ENCODE peak calls at places on chromosomes 13 and 19, in five cellular contexts. One of them, this sample, is unnamed.

GRCh38 chr13:33111414-33112110 is 95.3 kb downstream of the KL start:
- DNase-seq in breast epithelium: no peak
- DNase-seq in tibial nerve: no peak
- DNase-seq in neural crest cell: no peak
- DNase-seq in Calu3: no peak
- DNase-seq in this sample: no peak

GRCh38 chr13:104594801-104595200 is 1528.6 kb upstream of the SLC10A2 start:
- DNase-seq in breast epithelium: no peak
- DNase-seq in tibial nerve: no peak
- DNase-seq in neural crest cell: no peak
- DNase-seq in Calu3: no peak
- DNase-seq in this sample: no peak

GRCh38 chr19:10503002-10503789 is at the start of gene KEAP1:
- DNase-seq in breast epithelium: no peak
- DNase-seq in tibial nerve: no peak
- DNase-seq in neural crest cell: peak; percentile 41
- DNase-seq in Calu3: peak; percentile 49
- DNase-seq in this sample: no peak

GRCh38 chr13:88751994-88752393 is 1080.8 kb downstream of the SLITRK5 start:
- DNase-seq in breast epithelium: no peak
- DNase-seq in tibial nerve: no peak
- DNase-seq in neural crest cell: no peak
- DNase-seq in Calu3: no peak
- DNase-seq in this sample: no peak

GRCh38 chr13:67140006-67140405 is 90.1 kb downstream of the PCDH9 start:
- DNase-seq in breast epithelium: no peak
- DNase-seq in tibial nerve: no peak
- DNase-seq in neural crest cell: no peak
- DNase-seq in Calu3: no peak
- DNase-seq in this sample: no peak

GRCh38 chr13:32881074-32881791 is 135.0 kb upstream of the KL start:
- DNase-seq in breast epithelium: no peak
- DNase-seq in tibial nerve: no peak
- DNase-seq in neural crest cell: no peak
- DNase-seq in Calu3: no peak
- DNase-seq in this sample: no peak

GRCh38 chr19:8615813-8616596 is 5.5 kb upstream of the ADAMTS10 start:
- DNase-seq in breast epithelium: no peak
- DNase-seq in tibial nerve: peak; percentile 36
- DNase-seq in neural crest cell: peak; percentile 75
- DNase-seq in Calu3: peak; percentile 61
- DNase-seq in this sample: peak; percentile 33

GRCh38 chr13:45321230-45321629 is 19.8 kb downstream of the TPT1 start:
- DNase-seq in breast epithelium: no peak
- DNase-seq in tibial nerve: no peak
- DNase-seq in neural crest cell: no peak
- DNase-seq in Calu3: no peak
- DNase-seq in this sample: no peak

GRCh38 chr19:43780706-43781525 is at the start of gene KCNN4:
- DNase-seq in breast epithelium: no peak
- DNase-seq in tibial nerve: no peak
- DNase-seq in neural crest cell: no peak
- DNase-seq in Calu3: peak; percentile 79
- DNase-seq in this sample: no peak

GRCh38 chr13:25874907-25875306 is 176.9 kb downstream of the SHISA2 start:
- DNase-seq in breast epithelium: no peak
- DNase-seq in tibial nerve: no peak
- DNase-seq in neural crest cell: no peak
- DNase-seq in Calu3: no peak
- DNase-seq in this sample: no peak

GRCh38 chr13:110458017-110458416 is 103.5 kb downstream of the RAB20 start:
- DNase-seq in breast epithelium: no peak
- DNase-seq in tibial nerve: no peak
- DNase-seq in neural crest cell: no peak
- DNase-seq in Calu3: no peak
- DNase-seq in this sample: no peak

GRCh38 chr13:40255551-40255950 is 410.9 kb downstream of the FOXO1 start:
- DNase-seq in breast epithelium: no peak
- DNase-seq in tibial nerve: no peak
- DNase-seq in neural crest cell: no peak
- DNase-seq in Calu3: no peak
- DNase-seq in this sample: no peak

GRCh38 chr13:51096131-51096530 is 14.9 kb downstream of the C13orf42 start:
- DNase-seq in breast epithelium: no peak
- DNase-seq in tibial nerve: no peak
- DNase-seq in neural crest cell: no peak
- DNase-seq in Calu3: no peak
- DNase-seq in this sample: no peak

GRCh38 chr19:47699360-47699917 is 13.8 kb upstream of the EHD2 start:
- DNase-seq in breast epithelium: peak; percentile 68
- DNase-seq in tibial nerve: no peak
- DNase-seq in neural crest cell: peak; percentile 67
- DNase-seq in Calu3: peak; percentile 78
- DNase-seq in this sample: no peak

GRCh38 chr13:47901451-47901850 is 99.6 kb downstream of the SUCLA2 start:
- DNase-seq in breast epithelium: no peak
- DNase-seq in tibial nerve: no peak
- DNase-seq in neural crest cell: no peak
- DNase-seq in Calu3: no peak
- DNase-seq in this sample: no peak

GRCh38 chr19:47821460-47822020 is at the start of gene CRX:
- DNase-seq in breast epithelium: no peak
- DNase-seq in tibial nerve: no peak
- DNase-seq in neural crest cell: no peak
- DNase-seq in Calu3: no peak
- DNase-seq in this sample: no peak

GRCh38 chr13:39417131-39417530 is 185.9 kb downstream of the LHFPL6 start:
- DNase-seq in breast epithelium: no peak
- DNase-seq in tibial nerve: no peak
- DNase-seq in neural crest cell: peak; percentile 40
- DNase-seq in Calu3: no peak
- DNase-seq in this sample: peak; percentile 37

GRCh38 chr13:81929988-81930387 is 1589.1 kb upstream of the SPRY2 start:
- DNase-seq in breast epithelium: no peak
- DNase-seq in tibial nerve: no peak
- DNase-seq in neural crest cell: no peak
- DNase-seq in Calu3: no peak
- DNase-seq in this sample: no peak

GRCh38 chr13:80547885-80548284 is 207.0 kb upstream of the SPRY2 start:
- DNase-seq in breast epithelium: no peak
- DNase-seq in tibial nerve: no peak
- DNase-seq in neural crest cell: no peak
- DNase-seq in Calu3: no peak
- DNase-seq in this sample: no peak

GRCh38 chr19:4577020-4577782 is 17.7 kb upstream of the SEMA6B start:
- DNase-seq in breast epithelium: no peak
- DNase-seq in tibial nerve: no peak
- DNase-seq in neural crest cell: no peak
- DNase-seq in Calu3: no peak
- DNase-seq in this sample: no peak

GRCh38 chr13:90979059-90979458 is 368.4 kb upstream of the MIR17HG start:
- DNase-seq in breast epithelium: no peak
- DNase-seq in tibial nerve: no peak
- DNase-seq in neural crest cell: no peak
- DNase-seq in Calu3: no peak
- DNase-seq in this sample: no peak

GRCh38 chr13:89783221-89783755 is 1564.2 kb upstream of the MIR17HG start:
- DNase-seq in breast epithelium: no peak
- DNase-seq in tibial nerve: no peak
- DNase-seq in neural crest cell: no peak
- DNase-seq in Calu3: no peak
- DNase-seq in this sample: no peak

GRCh38 chr19:46791944-46792343 is 3.5 kb upstream of the SLC1A5 start:
- DNase-seq in breast epithelium: no peak
- DNase-seq in tibial nerve: no peak
- DNase-seq in neural crest cell: no peak
- DNase-seq in Calu3: no peak
- DNase-seq in this sample: no peak

GRCh38 chr19:49056101-49056901 is 1.2 kb downstream of the CGB7 start:
- DNase-seq in breast epithelium: no peak
- DNase-seq in tibial nerve: peak; percentile 25
- DNase-seq in neural crest cell: peak; percentile 53
- DNase-seq in Calu3: peak; percentile 85
- DNase-seq in this sample: no peak
- TF ChIP-seq CTCF in breast epithelium: no peak
- TF ChIP-seq CTCF in tibial nerve: peak; percentile 33
- TF ChIP-seq CTCF in neural crest cell: peak; percentile 51
- TF ChIP-seq CTCF in Calu3: peak; percentile 53
- TF ChIP-seq CTCF in this sample: no peak

GRCh38 chr13:31015207-31015606 is 82.8 kb downstream of the TEX26 start:
- DNase-seq in breast epithelium: no peak
- DNase-seq in tibial nerve: no peak
- DNase-seq in neural crest cell: no peak
- DNase-seq in Calu3: no peak
- DNase-seq in this sample: no peak

GRCh38 chr13:31011193-31011860 is 78.9 kb downstream of the TEX26 start:
- DNase-seq in breast epithelium: no peak
- DNase-seq in tibial nerve: no peak
- DNase-seq in neural crest cell: no peak
- DNase-seq in Calu3: no peak
- DNase-seq in this sample: no peak

GRCh38 chr13:31009166-31009565 is 76.7 kb downstream of the TEX26 start:
- DNase-seq in breast epithelium: no peak
- DNase-seq in tibial nerve: no peak
- DNase-seq in neural crest cell: no peak
- DNase-seq in Calu3: no peak
- DNase-seq in this sample: no peak

GRCh38 chr13:31014461-31014860 is 82.0 kb downstream of the TEX26 start:
- DNase-seq in breast epithelium: no peak
- DNase-seq in tibial nerve: no peak
- DNase-seq in neural crest cell: no peak
- DNase-seq in Calu3: no peak
- DNase-seq in this sample: no peak

GRCh38 chr13:31012285-31013024 is 80.0 kb downstream of the TEX26 start:
- DNase-seq in breast epithelium: no peak
- DNase-seq in tibial nerve: no peak
- DNase-seq in neural crest cell: no peak
- DNase-seq in Calu3: peak; percentile 26
- DNase-seq in this sample: no peak
- TF ChIP-seq CTCF in breast epithelium: no peak
- TF ChIP-seq CTCF in tibial nerve: no peak
- TF ChIP-seq CTCF in neural crest cell: peak; percentile 51
- TF ChIP-seq CTCF in Calu3: no peak
- TF ChIP-seq CTCF in this sample: peak; percentile 27

DNA sequence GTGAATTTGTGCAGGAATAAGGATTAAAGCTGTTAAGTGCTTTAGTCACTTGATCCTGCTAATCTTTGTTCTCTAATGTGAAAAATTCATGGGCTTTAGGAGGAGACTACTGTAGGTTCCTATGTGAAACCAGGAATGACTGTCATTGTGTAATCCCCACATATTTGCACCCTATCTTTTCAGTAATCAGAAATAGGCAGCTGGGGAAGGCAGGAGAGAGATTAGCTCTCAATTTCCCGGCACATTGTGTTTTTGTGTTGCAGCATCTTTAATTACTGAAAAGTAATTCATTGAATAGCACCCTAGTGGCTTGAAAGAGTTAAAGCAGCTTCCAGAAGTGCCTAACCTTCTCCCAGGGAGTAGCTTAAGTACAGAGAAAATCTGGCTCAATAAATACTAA is 282.9 kb downstream of the OLFM4 start:
- DNase-seq in breast epithelium: no peak
- DNase-seq in tibial nerve: no peak
- DNase-seq in neural crest cell: no peak
- DNase-seq in Calu3: no peak
- DNase-seq in this sample: no peak
- TF ChIP-seq CTCF in breast epithelium: no peak
- TF ChIP-seq CTCF in tibial nerve: no peak
- TF ChIP-seq CTCF in neural crest cell: peak; percentile 31
- TF ChIP-seq CTCF in Calu3: no peak
- TF ChIP-seq CTCF in this sample: no peak

GRCh38 chr13:31476753-31477152 is 262.6 kb upstream of the RXFP2 start:
- DNase-seq in breast epithelium: no peak
- DNase-seq in tibial nerve: no peak
- DNase-seq in neural crest cell: no peak
- DNase-seq in Calu3: no peak
- DNase-seq in this sample: no peak
- TF ChIP-seq CTCF in breast epithelium: no peak
- TF ChIP-seq CTCF in tibial nerve: no peak
- TF ChIP-seq CTCF in neural crest cell: peak; percentile 50
- TF ChIP-seq CTCF in Calu3: no peak
- TF ChIP-seq CTCF in this sample: no peak

GRCh38 chr19:6768236-6768785 is 1.1 kb upstream of the SH2D3A start:
- DNase-seq in breast epithelium: no peak
- DNase-seq in tibial nerve: no peak
- DNase-seq in neural crest cell: no peak
- DNase-seq in Calu3: no peak
- DNase-seq in this sample: no peak
- TF ChIP-seq CTCF in breast epithelium: no peak
- TF ChIP-seq CTCF in tibial nerve: no peak
- TF ChIP-seq CTCF in neural crest cell: no peak
- TF ChIP-seq CTCF in Calu3: no peak
- TF ChIP-seq CTCF in this sample: no peak

DNA sequence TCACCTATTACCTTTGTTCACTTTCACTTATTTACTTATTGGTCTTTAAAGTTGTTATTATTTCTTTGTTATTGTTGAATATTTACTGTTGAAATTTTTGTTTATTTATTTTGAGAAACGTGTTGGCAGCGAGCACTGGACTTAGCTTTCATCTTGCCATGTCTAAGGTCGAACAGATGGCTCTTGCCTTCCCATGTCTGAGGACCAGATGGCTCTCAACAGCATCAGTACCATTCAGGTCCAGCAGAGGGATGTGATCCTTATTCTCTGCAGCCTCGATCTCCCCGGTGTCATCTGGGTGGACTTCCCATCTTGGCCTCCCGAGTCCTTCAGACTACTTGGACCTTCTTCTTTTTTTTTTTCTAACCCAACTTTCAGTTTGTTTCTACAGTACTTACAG is 1437.6 kb downstream of the UQCRFS1 start:
- DNase-seq in breast epithelium: no peak
- DNase-seq in tibial nerve: no peak
- DNase-seq in neural crest cell: no peak
- DNase-seq in Calu3: no peak
- DNase-seq in this sample: no peak
- TF ChIP-seq CTCF in breast epithelium: no peak
- TF ChIP-seq CTCF in tibial nerve: no peak
- TF ChIP-seq CTCF in neural crest cell: no peak
- TF ChIP-seq CTCF in Calu3: no peak
- TF ChIP-seq CTCF in this sample: no peak

GRCh38 chr13:20843177-20843576 is 59.4 kb downstream of the XPO4 start:
- DNase-seq in breast epithelium: no peak
- DNase-seq in tibial nerve: no peak
- DNase-seq in neural crest cell: no peak
- DNase-seq in Calu3: no peak
- DNase-seq in this sample: no peak
- TF ChIP-seq CTCF in breast epithelium: no peak
- TF ChIP-seq CTCF in tibial nerve: no peak
- TF ChIP-seq CTCF in neural crest cell: no peak
- TF ChIP-seq CTCF in Calu3: no peak
- TF ChIP-seq CTCF in this sample: no peak

This sample was measured in dorsolateral prefrontal cortex.